ENCODE peak calls at places on chromosomes 7 and 10, in nine cellular contexts. D, W, B, C, S, O, X, U and V are unnamed samples.

GRCh38 chr7:100895956-100896742 is 461 bp upstream of the ACHE start:
- DNase-seq in O (peak), B (no peak), W (peak), S (no peak), C (no peak), U (peak), X (peak), D (peak), V (no peak)

GRCh38 chr10:48523820-48524758 is 80.8 kb downstream of the ARHGAP22 start:
- DNase-seq in D (peak), O (no peak), C (no peak), B (no peak), X (no peak), S (no peak), U (peak), W (peak), V (no peak)

GRCh38 chr7:42235734-42236133 is 1.3 kb downstream of the GLI3 start:
- DNase-seq in D (peak), C (no peak), S (no peak), X (no peak), W (peak), B (no peak), O (no peak), U (peak), V (no peak)

GRCh38 chr10:11677480-11677879 is 64.7 kb upstream of the ECHDC3 start:
- DNase-seq in S (no peak), X (no peak), W (no peak), C (no peak), O (no peak), D (no peak), B (no peak), U (no peak), V (no peak)

GRCh38 chr7:112053405-112054069 is 152.7 kb downstream of the DOCK4 start:
- DNase-seq in U (no peak), B (no peak), W (no peak), C (no peak), D (no peak), X (no peak), S (no peak), O (no peak), V (no peak)

GRCh38 chr10:79229081-79229541 is 118.2 kb upstream of the PPIF start:
- DNase-seq in C (no peak), O (no peak), B (no peak), U (no peak), S (no peak), W (no peak), X (no peak), D (no peak), V (no peak)

GRCh38 chr7:100678291-100678984 is 4.9 kb downstream of the GNB2 start:
- DNase-seq in O (no peak), S (no peak), U (no peak), B (no peak), W (peak), D (peak), C (no peak), X (no peak), V (no peak)

GRCh38 chr7:44838751-44839150 is 9.1 kb downstream of the H2AZ2 start:
- DNase-seq in X (no peak), O (no peak), B (no peak), S (no peak), U (no peak), W (no peak), C (no peak), D (no peak), V (no peak)

GRCh38 chr7:31111109-31111451 is 59.0 kb downstream of the ADCYAP1R1 start:
- DNase-seq in X (no peak), S (no peak), O (no peak), W (no peak), B (peak), U (no peak), D (no peak), C (no peak), V (no peak)

GRCh38 chr10:132185601-132186487 is 904 bp upstream of the DPYSL4 start:
- DNase-seq in B (no peak), D (peak), W (peak), C (no peak), U (peak), X (peak), O (peak), S (peak), V (no peak)

GRCh38 chr7:143391462-143392404 is 10.6 kb downstream of the ZYX start:
- DNase-seq in S (no peak), U (no peak), C (no peak), D (peak), W (peak), O (peak), B (no peak), X (no peak), V (no peak)

GRCh38 chr7:121428857-121429489 is 32.9 kb upstream of the FAM3C start:
- DNase-seq in O (no peak), B (no peak), U (no peak), X (no peak), C (peak), S (no peak), D (no peak), W (no peak), V (no peak)

GRCh38 chr10:60877066-60877776 is 66.8 kb downstream of the RHOBTB1 start:
- DNase-seq in D (no peak), O (no peak), C (no peak), U (no peak), B (no peak), S (no peak), X (no peak), W (no peak), V (no peak)

GRCh38 chr7:41035788-41036187 is 667.1 kb downstream of the INHBA start:
- DNase-seq in S (no peak), B (no peak), U (peak), W (no peak), X (no peak), C (no peak), O (no peak), D (no peak), V (peak)

GRCh38 chr10:24115403-24115802 is 93.5 kb upstream of the KIAA1217 start:
- DNase-seq in W (no peak), B (peak), X (no peak), O (no peak), U (no peak), D (no peak), S (no peak), C (no peak), V (no peak)

GRCh38 chr10:75612904-75613684 is 181.7 kb downstream of the LRMDA start:
- DNase-seq in W (no peak), C (no peak), S (no peak), X (no peak), D (peak), U (no peak), O (no peak), B (no peak), V (no peak)

GRCh38 chr7:152103691-152104090 is 78.2 kb downstream of the GALNT11 start:
- DNase-seq in C (no peak), U (no peak), O (no peak), W (no peak), S (no peak), X (no peak), B (no peak), D (no peak), V (no peak)

GRCh38 chr7:129644634-129645230 is 33.2 kb downstream of the NRF1 start:
- DNase-seq in C (no peak), U (peak), S (peak), X (peak), W (no peak), D (no peak), O (no peak), B (no peak), V (peak)

GRCh38 chr7:143345428-143345900 is 17.0 kb downstream of the FAM131B start:
- DNase-seq in B (no peak), U (peak), D (no peak), S (peak), C (no peak), O (no peak), X (peak), W (peak), V (no peak)

GRCh38 chr10:61589547-61590243 is 73.0 kb upstream of the CABCOCO1 start:
- DNase-seq in W (no peak), D (no peak), S (no peak), B (no peak), O (no peak), U (no peak), C (no peak), X (no peak), V (no peak)

GRCh38 chr10:67936416-67936815 is 52.0 kb downstream of the SIRT1 start:
- DNase-seq in D (no peak), X (no peak), B (no peak), S (no peak), O (no peak), W (no peak), U (no peak), C (no peak), V (no peak)

GRCh38 chr7:44727346-44728262 is 21.0 kb upstream of the ZMIZ2 start:
- DNase-seq in X (no peak), D (no peak), B (no peak), S (no peak), C (peak), U (no peak), W (no peak), O (no peak), V (no peak)

GRCh38 chr7:8389898-8390642 is 43.3 kb upstream of the NXPH1 start:
- DNase-seq in X (no peak), O (peak), C (no peak), D (no peak), W (peak), B (no peak), U (peak), S (no peak), V (peak)

GRCh38 chr7:109282726-109283125 is 713.1 kb downstream of the DNAJB9 start:
- DNase-seq in S (no peak), U (no peak), O (no peak), D (no peak), C (no peak), W (no peak), X (no peak), B (no peak), V (no peak)

GRCh38 chr7:149776305-149776704 is 2.9 kb upstream of the ZNF467 start:
- DNase-seq in X (no peak), B (no peak), W (peak), C (no peak), U (no peak), S (no peak), O (no peak), D (no peak), V (no peak)

GRCh38 chr7:34282271-34282670 is 375.7 kb upstream of the NPSR1 start:
- DNase-seq in B (no peak), W (no peak), C (no peak), D (no peak), S (no peak), X (no peak), U (no peak), O (no peak), V (no peak)

GRCh38 chr10:19918800-19919199 is 102.6 kb downstream of the PLXDC2 start:
- DNase-seq in C (no peak), X (no peak), O (no peak), W (no peak), D (no peak), U (no peak), B (no peak), S (no peak), V (no peak)

GRCh38 chr7:114759347-114760062 is 162.4 kb upstream of the MDFIC start:
- DNase-seq in C (no peak), U (peak), O (no peak), B (no peak), S (no peak), D (no peak), X (no peak), W (no peak), V (no peak)

GRCh38 chr7:137591444-137591843 is 247.9 kb upstream of the PTN start:
- DNase-seq in S (no peak), O (no peak), B (no peak), C (no peak), D (no peak), W (no peak), X (no peak), U (peak), V (no peak)

GRCh38 chr7:155935005-155935557 is 122.8 kb upstream of the SHH start:
- DNase-seq in S (no peak), O (no peak), X (no peak), U (no peak), B (no peak), C (no peak), D (no peak), W (no peak), V (no peak)

GRCh38 chr10:8393531-8393930 is 339.0 kb downstream of the GATA3 start:
- DNase-seq in O (no peak), S (no peak), C (no peak), B (no peak), D (no peak), U (no peak), X (no peak), W (no peak), V (no peak)

GRCh38 chr10:60808031-60808430 is 29.8 kb downstream of the CDK1 start:
- DNase-seq in D (no peak), X (no peak), W (no peak), B (no peak), U (no peak), C (no peak), S (no peak), O (no peak), V (no peak)

GRCh38 chr10:97121084-97121483 is 64.7 kb downstream of the SLIT1 start:
- DNase-seq in O (no peak), W (no peak), X (no peak), C (no peak), U (no peak), B (no peak), S (no peak), D (no peak), V (no peak)

GRCh38 chr7:163971-164881 is 28.1 kb upstream of the FAM20C start:
- DNase-seq in D (no peak), S (no peak), C (no peak), U (no peak), X (no peak), B (no peak), W (no peak), O (no peak), V (no peak)

GRCh38 chr7:85685901-85686300 is 499.0 kb upstream of the SEMA3D start:
- DNase-seq in S (no peak), W (no peak), D (no peak), X (no peak), B (no peak), O (no peak), U (no peak), C (no peak), V (no peak)

DNA sequence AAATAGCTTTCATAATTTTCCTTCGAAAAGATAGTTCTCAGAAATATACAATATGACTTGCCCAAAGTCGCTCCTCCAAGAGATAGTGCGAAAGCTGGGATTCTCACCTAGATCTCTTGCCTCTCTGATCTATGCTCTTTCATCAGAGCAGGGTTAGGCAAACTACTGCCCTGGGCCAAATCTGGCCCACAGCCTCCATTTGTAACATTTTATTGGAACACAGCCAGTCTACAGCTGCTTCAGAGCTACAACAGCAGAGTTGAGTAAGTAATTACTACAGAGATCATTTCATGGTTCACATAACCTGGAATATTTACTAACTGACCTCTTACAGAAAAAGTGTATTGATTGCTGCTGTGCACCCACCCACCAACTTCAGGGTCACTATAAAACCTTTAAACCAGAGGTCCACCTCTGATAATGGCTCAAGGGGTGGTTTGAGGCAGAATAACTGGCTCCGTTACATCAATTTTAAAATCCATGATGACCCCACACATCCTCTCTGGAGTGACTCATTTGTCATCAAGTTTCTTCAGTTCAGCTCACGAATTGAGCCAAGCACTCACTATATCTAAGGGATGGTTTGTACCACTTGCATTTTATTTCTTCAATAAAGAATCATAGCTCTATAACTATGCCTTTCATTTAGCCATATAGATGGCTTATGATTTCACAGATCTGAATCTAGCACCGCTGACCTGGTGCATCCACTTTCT is 1019.0 kb downstream of the XPNPEP1 start:
- DNase-seq in X (no peak), B (no peak), W (no peak), D (no peak), O (no peak), U (no peak), S (no peak), C (no peak), V (no peak)
- H3K4me3 ChIP-seq in X (no peak), B (no peak), W (no peak), D (no peak), O (no peak), U (no peak), S (no peak), C (no peak), V (no peak)

GRCh38 chr7:23107781-23108180 is 2.2 kb downstream of the KLHL7 start:
- DNase-seq in B (no peak), D (no peak), U (no peak), W (no peak), O (no peak), S (no peak), C (no peak), X (no peak), V (no peak)
- H3K4me3 ChIP-seq in B (peak), D (no peak), U (peak), W (no peak), O (no peak), S (no peak), C (no peak), X (peak), V (no peak)

GRCh38 chr7:27920281-27920946 is 180.5 kb downstream of the TAX1BP1 start:
- DNase-seq in W (no peak), U (no peak), B (no peak), D (no peak), S (no peak), O (no peak), X (no peak), C (no peak), V (no peak)

GRCh38 chr7:27922907-27923306 is 182.9 kb downstream of the TAX1BP1 start:
- DNase-seq in S (no peak), O (no peak), C (no peak), U (no peak), D (no peak), B (no peak), X (no peak), W (no peak), V (no peak)

GRCh38 chr7:27918503-27918902 is 178.5 kb downstream of the TAX1BP1 start:
- DNase-seq in C (no peak), D (no peak), U (no peak), O (no peak), X (no peak), W (no peak), S (no peak), B (no peak), V (no peak)

GRCh38 chr7:27923308-27923980 is 183.5 kb downstream of the TAX1BP1 start:
- DNase-seq in C (no peak), O (no peak), D (no peak), X (no peak), U (no peak), B (no peak), S (no peak), W (no peak), V (no peak)

DNA sequence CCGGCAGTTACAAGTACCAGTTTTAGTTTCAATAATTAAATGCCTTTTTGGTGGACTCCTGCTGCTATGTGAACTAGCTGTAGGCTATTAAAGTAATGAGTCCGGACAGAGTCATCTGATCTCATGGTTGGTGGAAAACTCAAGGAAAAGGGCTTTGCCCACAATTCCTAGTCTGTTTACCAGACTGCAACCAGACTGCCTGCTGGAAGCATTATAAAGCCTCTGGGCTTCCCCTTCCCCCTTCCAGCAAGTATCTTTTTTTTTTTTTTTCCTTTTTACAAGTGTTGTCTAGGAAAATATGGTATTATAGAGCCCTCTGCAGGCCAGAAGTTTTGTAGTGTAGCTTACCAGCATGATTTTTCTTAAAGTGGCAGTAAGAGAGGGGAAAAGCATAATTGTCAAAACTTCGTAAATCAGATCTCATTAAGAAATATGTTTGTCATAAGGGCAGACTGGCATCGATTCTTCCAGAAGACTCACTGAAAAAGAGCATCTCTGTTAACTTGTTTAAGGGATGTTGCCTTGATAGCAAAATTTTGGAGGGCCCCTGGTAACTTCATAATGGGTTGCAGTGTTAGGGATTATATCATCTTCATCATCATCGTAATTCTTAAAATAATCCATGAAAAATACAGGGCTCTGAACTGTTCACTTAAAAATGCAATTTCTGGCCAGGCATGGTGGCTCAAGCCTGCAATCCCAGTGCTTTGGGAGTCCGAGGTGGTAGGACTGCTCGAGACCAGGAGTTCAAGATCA is 181.3 kb downstream of the TAX1BP1 start:
- DNase-seq in C (peak), S (no peak), X (peak), B (no peak), D (peak), O (no peak), U (peak), W (no peak), V (peak)
- H3K4me3 ChIP-seq in C (no peak), S (no peak), X (no peak), B (no peak), D (no peak), O (no peak), U (no peak), W (no peak), V (no peak)

GRCh38 chr10:119350529-119351001 is 143.2 kb downstream of the GRK5 start:
- DNase-seq in U (no peak), W (no peak), O (no peak), B (no peak), D (no peak), C (no peak), S (no peak), X (no peak), V (no peak)
- H3K4me3 ChIP-seq in U (no peak), W (no peak), O (no peak), B (no peak), D (no peak), C (no peak), S (no peak), X (no peak), V (no peak)

DNA sequence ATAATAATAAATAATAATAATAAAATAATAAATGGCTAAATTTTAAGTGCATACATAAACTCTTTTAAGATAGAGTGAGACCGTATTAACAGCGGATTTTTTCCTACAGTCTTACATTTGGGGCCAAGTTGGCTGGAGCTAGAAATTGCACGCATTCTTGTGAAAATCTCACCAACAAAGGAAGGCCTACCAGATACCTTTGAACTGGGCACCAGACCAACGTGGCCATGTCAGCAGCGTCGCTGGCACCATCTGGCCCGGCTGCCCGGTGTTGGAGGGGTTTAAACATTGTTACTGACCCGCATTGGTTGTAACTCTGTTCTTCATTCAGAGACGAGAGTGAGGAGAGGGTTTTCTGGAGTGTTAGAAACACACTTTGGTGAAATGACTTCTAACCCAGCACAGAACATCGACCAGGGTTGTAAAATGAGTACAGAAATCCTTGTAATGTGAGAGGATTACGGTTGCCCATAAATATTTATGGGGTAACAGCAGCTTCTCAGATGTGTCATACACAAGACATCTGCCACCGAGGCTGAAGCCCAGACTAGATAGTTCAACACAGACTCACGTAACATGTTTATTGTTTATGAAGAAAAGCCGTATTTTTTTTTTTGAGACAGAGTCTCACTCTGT is 34.6 kb upstream of the UNCX start:
- DNase-seq in D (no peak), X (no peak), W (peak), U (no peak), S (no peak), C (peak), O (no peak), B (no peak), V (no peak)
- H3K4me3 ChIP-seq in D (no peak), X (no peak), W (no peak), U (no peak), S (no peak), C (no peak), O (no peak), B (no peak), V (no peak)